ENCODE peak calls at places on chromosome 20, in four cellular contexts. N is cardiac muscle cell, K is IMR-90, F is HCT116. R is an unnamed sample.
A peak's percentile ranks its signal among the peaks of the same experiment; 100 is the strongest.

GRCh38 chr20:3277686-3278465 is 38.9 kb upstream of the SLC4A11 start:
- DNase-seq in N (no peak), K (no peak), F (no peak), R (no peak)

GRCh38 chr20:63740070-63740500 is 509 bp downstream of the SLC2A4RG start:
- DNase-seq in N (peak; percentile 64), K (peak; percentile 7), F (no peak), R (peak; percentile 26)

GRCh38 chr20:62900052-62900691 is 26.1 kb downstream of the DIDO1 start:
- DNase-seq in N (peak; percentile 83), K (peak; percentile 64), F (peak; percentile 23), R (peak; percentile 82)

GRCh38 chr20:59063358-59064213 is 21.0 kb upstream of the PRELID3B start:
- DNase-seq in N (peak; percentile 58), K (peak; percentile 95), F (peak; percentile 75), R (peak; percentile 80)

GRCh38 chr20:50112512-50113419 is at the start of gene UBE2V1:
- DNase-seq in N (peak; percentile 89), K (peak; percentile 81), F (peak; percentile 58), R (peak; percentile 86)

GRCh38 chr20:60937581-60937980 is 314.5 kb upstream of the CDH4 start:
- DNase-seq in N (no peak), K (no peak), F (no peak), R (no peak)

GRCh38 chr20:63743210-63743970 is 3.8 kb downstream of the SLC2A4RG start:
- DNase-seq in N (no peak), K (no peak), F (no peak), R (no peak)

GRCh38 chr20:23574977-23575376 is 6.7 kb upstream of the CST9L start:
- DNase-seq in N (no peak), K (no peak), F (no peak), R (no peak)

GRCh38 chr20:23093613-23094012 is 7.5 kb upstream of the CD93 start:
- DNase-seq in N (no peak), K (no peak), F (no peak), R (no peak)

GRCh38 chr20:62300319-62300718 is 2.5 kb upstream of the ADRM1 start:
- DNase-seq in N (no peak), K (no peak), F (no peak), R (no peak)

GRCh38 chr20:23024701-23025100 is 10.4 kb upstream of the SSTR4 start:
- DNase-seq in N (peak; percentile 53), K (peak; percentile 12), F (no peak), R (peak; percentile 64)

GRCh38 chr20:63290136-63290676 is 2.8 kb upstream of the COL20A1 start:
- DNase-seq in N (no peak), K (no peak), F (no peak), R (no peak)

GRCh38 chr20:58715709-58716475 is 23.3 kb downstream of the NPEPL1 start:
- DNase-seq in N (no peak), K (no peak), F (no peak), R (no peak)

GRCh38 chr20:34564810-34565209 is 6.3 kb downstream of the MAP1LC3A start:
- DNase-seq in N (no peak), K (no peak), F (no peak), R (no peak)

GRCh38 chr20:1491281-1491840 is at the start of gene SIRPB2:
- DNase-seq in N (no peak), K (no peak), F (no peak), R (peak; percentile 47)

GRCh38 chr20:56400001-56400640 is 7.7 kb downstream of the CSTF1 start:
- DNase-seq in N (peak; percentile 74), K (peak; percentile 84), F (peak; percentile 51), R (peak; percentile 93)

GRCh38 chr20:62886709-62887058 is 25.1 kb upstream of the TCFL5 start:
- DNase-seq in N (no peak), K (no peak), F (no peak), R (no peak)

GRCh38 chr20:32535953-32536823 is 48.9 kb downstream of the NOL4L start:
- DNase-seq in N (peak; percentile 71), K (peak; percentile 6), F (peak; percentile 7), R (no peak)

GRCh38 chr20:37729452-37729851 is 35.6 kb downstream of the CTNNBL1 start:
- DNase-seq in N (no peak), K (no peak), F (no peak), R (no peak)

GRCh38 chr20:37727957-37728634 is 34.3 kb downstream of the CTNNBL1 start:
- DNase-seq in N (no peak), K (no peak), F (no peak), R (no peak)

GRCh38 chr20:37726321-37726720 is 32.5 kb downstream of the CTNNBL1 start:
- DNase-seq in N (no peak), K (no peak), F (no peak), R (no peak)

GRCh38 chr20:37728635-37728983 is 34.8 kb downstream of the CTNNBL1 start:
- DNase-seq in N (no peak), K (no peak), F (no peak), R (no peak)

DNA sequence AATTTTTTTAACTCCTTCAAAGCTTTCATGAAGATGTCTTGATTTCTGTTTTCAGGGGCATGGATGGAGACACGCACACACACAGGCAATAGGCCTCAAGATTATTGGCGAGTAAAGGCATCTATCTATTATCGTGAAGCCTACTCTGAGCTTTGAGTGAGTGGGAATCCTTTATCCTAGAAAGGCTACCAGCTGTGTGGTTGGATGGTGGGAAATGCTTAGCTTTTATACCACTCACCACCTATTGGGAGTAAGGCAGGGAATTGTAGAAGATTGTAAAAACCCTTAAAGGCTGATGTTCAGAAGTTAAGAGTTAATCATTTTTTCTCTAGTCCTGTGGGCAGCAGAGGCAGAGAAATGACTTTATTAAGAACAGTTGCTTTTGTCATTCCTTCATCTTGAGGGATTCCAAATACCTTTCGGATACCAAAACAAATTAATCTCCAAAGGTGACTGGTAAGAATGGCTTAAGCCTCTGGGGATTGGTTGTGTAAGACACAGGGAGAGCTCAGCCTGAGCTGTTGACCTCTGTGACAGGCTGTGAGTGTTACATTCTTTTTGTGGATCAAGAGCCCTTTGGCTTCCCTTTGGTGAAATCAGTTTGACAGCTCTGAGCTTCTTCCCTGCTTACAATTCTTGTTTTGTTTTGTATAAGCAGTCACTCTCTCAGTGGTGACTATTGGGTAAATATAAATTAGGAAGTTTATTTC is 33.6 kb downstream of the CTNNBL1 start:
- DNase-seq in N (peak; percentile 64), K (no peak), F (no peak), R (no peak)
- H3K4me3 ChIP-seq in N (no peak overlapping the region), K (no peak overlapping the region), F (no peak overlapping the region), R (no peak overlapping the region)

DNA sequence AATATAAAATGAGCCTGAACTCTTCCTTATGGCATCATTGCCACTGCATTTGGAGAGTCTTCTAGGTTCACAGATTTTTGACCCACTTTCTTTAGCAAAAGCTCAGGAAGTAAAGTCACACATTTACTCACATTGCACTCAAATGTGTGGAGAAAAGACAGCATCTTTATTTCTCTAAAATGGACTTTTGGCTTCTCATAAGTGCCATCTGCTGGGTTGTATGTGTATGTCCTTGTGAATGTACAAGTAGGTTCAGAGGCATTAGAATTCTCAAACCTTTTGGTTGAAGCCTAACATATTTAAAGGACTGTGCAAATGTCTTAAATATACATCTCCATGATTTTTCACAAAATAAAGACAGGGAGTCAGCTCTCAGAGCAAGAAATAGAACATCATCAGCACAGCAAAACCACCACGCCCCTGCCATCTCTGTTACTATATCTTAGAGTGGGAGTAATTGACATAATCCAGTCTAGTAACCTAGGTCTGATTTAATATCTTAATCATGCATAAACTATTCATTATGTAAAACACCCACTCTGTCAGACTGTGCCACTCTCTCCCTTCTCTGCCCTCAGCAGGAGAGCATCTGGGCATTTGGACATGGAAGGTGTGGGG is 42.2 kb upstream of the SPTLC3 start:
- DNase-seq in N (peak; percentile 20), K (peak; percentile 63), F (no peak), R (peak; percentile 70)
- TF ChIP-seq CTCF in N (peak; percentile 57), K (peak; percentile 63), F (no peak), R (peak; percentile 60)

GRCh38 chr20:47373206-47373722 is 16.8 kb upstream of the ZMYND8 start:
- DNase-seq in N (no peak), K (no peak), F (no peak), R (no peak)

GRCh38 chr20:47365023-47365764 is 8.7 kb upstream of the ZMYND8 start:
- DNase-seq in N (no peak), K (no peak), F (no peak), R (no peak)

GRCh38 chr20:47370214-47370613 is 13.7 kb upstream of the ZMYND8 start:
- DNase-seq in N (no peak), K (no peak), F (no peak), R (no peak)

GRCh38 chr20:47370850-47371782 is 14.6 kb upstream of the ZMYND8 start:
- DNase-seq in N (no peak), K (no peak), F (no peak), R (no peak)

DNA sequence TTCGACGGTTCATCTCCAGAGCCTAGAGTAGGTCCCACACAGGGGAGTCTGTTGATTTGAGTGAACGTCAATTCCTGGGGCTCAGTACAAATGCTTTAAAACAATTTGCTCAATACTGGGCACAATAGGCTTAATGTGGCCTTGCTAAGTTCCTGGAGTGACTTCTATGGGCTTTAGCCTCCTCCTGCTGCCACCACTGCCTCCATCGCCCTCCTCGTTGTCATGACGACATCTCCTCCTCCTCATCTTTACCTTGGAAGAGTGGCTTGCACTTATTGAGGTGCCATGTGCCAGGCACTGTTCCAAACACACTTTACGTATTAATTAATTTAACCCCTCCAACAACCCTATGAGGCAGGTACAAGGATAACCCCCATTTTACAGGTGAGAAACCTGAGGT is 11.8 kb upstream of the ZMYND8 start:
- DNase-seq in N (no peak), K (no peak), F (no peak), R (no peak)
- H3K4me3 ChIP-seq in N (no peak overlapping the region), K (no peak overlapping the region), F (no peak overlapping the region), R (no peak overlapping the region)

DNA sequence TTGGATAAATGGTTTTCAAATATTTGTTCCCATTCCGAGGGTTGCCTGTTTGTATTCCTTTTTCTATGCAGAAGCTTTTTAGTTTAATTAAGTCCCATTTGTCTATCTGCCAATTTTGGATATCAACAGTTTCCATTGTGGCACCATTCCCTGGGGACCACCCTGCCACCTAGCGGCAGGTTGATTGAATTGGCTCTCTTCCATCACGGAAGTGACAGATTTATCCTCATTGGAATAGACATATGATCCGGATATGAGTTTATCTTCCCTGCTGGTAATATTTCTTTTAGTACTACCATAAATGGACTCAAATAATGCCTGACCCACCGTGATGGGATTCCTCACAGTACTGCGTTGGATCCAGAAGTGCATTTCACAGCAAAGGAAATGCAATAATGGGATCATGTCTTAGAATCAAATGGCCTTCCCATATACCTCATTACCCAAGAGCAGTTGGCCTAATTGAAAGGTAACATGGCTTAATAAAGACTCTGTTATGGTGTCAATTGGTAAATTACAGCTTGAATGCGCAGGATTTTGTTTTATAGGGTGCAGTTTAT is 327.0 kb downstream of the BMP2 start:
- DNase-seq in N (peak; percentile 73), K (peak; percentile 0), F (peak; percentile 4), R (peak; percentile 16)
- TF ChIP-seq CTCF in N (peak; percentile 31), K (peak; percentile 24), F (peak; percentile 63), R (peak; percentile 34)

GRCh38 chr20:51497542-51498467 is 44.7 kb downstream of the NFATC2 start:
- DNase-seq in N (no peak), K (peak; percentile 31), F (no peak), R (peak; percentile 23)
- H3K4me3 ChIP-seq in N (no peak overlapping the region), K (no peak overlapping the region), F (no peak overlapping the region), R (no peak overlapping the region)